ENCODE peak calls at places on chromosome 16, in six cellular contexts. One of them, this sample, is unnamed.

GRCh38 chr16:35011-35775 is 18.2 kb downstream of the POLR3K start:
- DNase-seq in HCT116: no peak
- DNase-seq in fibroblast of lung: no peak
- DNase-seq in OCI-LY7: peak
- DNase-seq in RWPE1: no peak
- DNase-seq in endothelial cell of umbilical vein: no peak
- DNase-seq in this sample: no peak

GRCh38 chr16:11757671-11758545 is 15.3 kb upstream of the TXNDC11 start:
- DNase-seq in HCT116: no peak
- DNase-seq in fibroblast of lung: peak
- DNase-seq in RWPE1: no peak
- DNase-seq in OCI-LY7: no peak
- DNase-seq in endothelial cell of umbilical vein: peak
- DNase-seq in this sample: no peak

GRCh38 chr16:50043358-50043757 is 18.3 kb downstream of the CNEP1R1 start:
- DNase-seq in fibroblast of lung: no peak
- DNase-seq in HCT116: no peak
- DNase-seq in OCI-LY7: no peak
- DNase-seq in RWPE1: no peak
- DNase-seq in endothelial cell of umbilical vein: no peak
- DNase-seq in this sample: no peak

GRCh38 chr16:30473231-30474061 is 904 bp downstream of the ITGAL start:
- DNase-seq in HCT116: no peak
- DNase-seq in OCI-LY7: no peak
- DNase-seq in endothelial cell of umbilical vein: no peak
- DNase-seq in fibroblast of lung: no peak
- DNase-seq in RWPE1: no peak
- DNase-seq in this sample: no peak

GRCh38 chr16:65229191-65229662 is 107.4 kb upstream of the CDH11 start:
- DNase-seq in HCT116: no peak
- DNase-seq in fibroblast of lung: peak
- DNase-seq in endothelial cell of umbilical vein: no peak
- DNase-seq in RWPE1: no peak
- DNase-seq in OCI-LY7: no peak
- DNase-seq in this sample: peak

GRCh38 chr16:48126801-48127644 is 28.8 kb downstream of the ABCC12 start:
- DNase-seq in OCI-LY7: no peak
- DNase-seq in endothelial cell of umbilical vein: peak
- DNase-seq in fibroblast of lung: peak
- DNase-seq in RWPE1: peak
- DNase-seq in HCT116: no peak
- DNase-seq in this sample: peak

GRCh38 chr16:3646348-3646920 is 8.1 kb upstream of the DNASE1 start:
- DNase-seq in fibroblast of lung: no peak
- DNase-seq in RWPE1: peak
- DNase-seq in OCI-LY7: no peak
- DNase-seq in HCT116: peak
- DNase-seq in endothelial cell of umbilical vein: peak
- DNase-seq in this sample: no peak

GRCh38 chr16:67173808-67174705 is 3.7 kb downstream of the NOL3 start:
- DNase-seq in HCT116: no peak
- DNase-seq in RWPE1: peak
- DNase-seq in endothelial cell of umbilical vein: peak
- DNase-seq in fibroblast of lung: peak
- DNase-seq in OCI-LY7: peak
- DNase-seq in this sample: peak

GRCh38 chr16:7755347-7755746 is 422.7 kb downstream of the RBFOX1 start:
- DNase-seq in HCT116: no peak
- DNase-seq in fibroblast of lung: no peak
- DNase-seq in OCI-LY7: no peak
- DNase-seq in endothelial cell of umbilical vein: no peak
- DNase-seq in RWPE1: no peak
- DNase-seq in this sample: no peak

GRCh38 chr16:50208460-50208931 is 55.4 kb downstream of the TENT4B start:
- DNase-seq in RWPE1: peak
- DNase-seq in endothelial cell of umbilical vein: peak
- DNase-seq in HCT116: no peak
- DNase-seq in OCI-LY7: no peak
- DNase-seq in fibroblast of lung: peak
- DNase-seq in this sample: no peak

GRCh38 chr16:48188449-48189102 is 32.8 kb upstream of the ABCC12 start:
- DNase-seq in endothelial cell of umbilical vein: no peak
- DNase-seq in fibroblast of lung: no peak
- DNase-seq in HCT116: no peak
- DNase-seq in OCI-LY7: peak
- DNase-seq in RWPE1: no peak
- DNase-seq in this sample: no peak

GRCh38 chr16:56190903-56191806 is at the start of gene GNAO1:
- DNase-seq in fibroblast of lung: peak
- DNase-seq in OCI-LY7: no peak
- DNase-seq in HCT116: no peak
- DNase-seq in endothelial cell of umbilical vein: peak
- DNase-seq in RWPE1: peak
- DNase-seq in this sample: no peak

GRCh38 chr16:79286646-79287423 is 313.7 kb downstream of the MAF start:
- DNase-seq in HCT116: no peak
- DNase-seq in OCI-LY7: peak
- DNase-seq in fibroblast of lung: no peak
- DNase-seq in RWPE1: no peak
- DNase-seq in endothelial cell of umbilical vein: no peak
- DNase-seq in this sample: no peak

GRCh38 chr16:69823831-69824563 is 61.9 kb downstream of the WWP2 start:
- DNase-seq in RWPE1: no peak
- DNase-seq in HCT116: no peak
- DNase-seq in fibroblast of lung: no peak
- DNase-seq in OCI-LY7: no peak
- DNase-seq in endothelial cell of umbilical vein: peak
- DNase-seq in this sample: no peak

GRCh38 chr16:12231666-12232065 is 255.1 kb downstream of the SNX29 start:
- DNase-seq in OCI-LY7: no peak
- DNase-seq in RWPE1: no peak
- DNase-seq in endothelial cell of umbilical vein: peak
- DNase-seq in HCT116: no peak
- DNase-seq in fibroblast of lung: peak
- DNase-seq in this sample: peak

GRCh38 chr16:1012135-1012534 is 30.6 kb downstream of the SOX8 start:
- DNase-seq in fibroblast of lung: no peak
- DNase-seq in HCT116: no peak
- DNase-seq in endothelial cell of umbilical vein: no peak
- DNase-seq in RWPE1: no peak
- DNase-seq in OCI-LY7: no peak
- DNase-seq in this sample: no peak

GRCh38 chr16:64419832-64420231 is 702.0 kb downstream of the CDH11 start:
- DNase-seq in RWPE1: no peak
- DNase-seq in OCI-LY7: no peak
- DNase-seq in endothelial cell of umbilical vein: no peak
- DNase-seq in fibroblast of lung: no peak
- DNase-seq in HCT116: no peak
- DNase-seq in this sample: no peak

GRCh38 chr16:28623172-28623711 is 13.4 kb upstream of the SULT1A1 start:
- DNase-seq in HCT116: peak
- DNase-seq in RWPE1: peak
- DNase-seq in OCI-LY7: peak
- DNase-seq in endothelial cell of umbilical vein: peak
- DNase-seq in fibroblast of lung: peak
- DNase-seq in this sample: no peak

GRCh38 chr16:86343733-86344585 is 166.4 kb upstream of the FOXF1 start:
- DNase-seq in endothelial cell of umbilical vein: peak
- DNase-seq in fibroblast of lung: peak
- DNase-seq in RWPE1: no peak
- DNase-seq in HCT116: no peak
- DNase-seq in OCI-LY7: no peak
- DNase-seq in this sample: no peak

GRCh38 chr16:70696952-70697600 is 11.2 kb upstream of the MTSS2 start:
- DNase-seq in RWPE1: no peak
- DNase-seq in endothelial cell of umbilical vein: no peak
- DNase-seq in OCI-LY7: no peak
- DNase-seq in fibroblast of lung: no peak
- DNase-seq in HCT116: no peak
- DNase-seq in this sample: no peak

GRCh38 chr16:51592013-51592501 is 441.0 kb upstream of the SALL1 start:
- DNase-seq in HCT116: no peak
- DNase-seq in RWPE1: no peak
- DNase-seq in endothelial cell of umbilical vein: no peak
- DNase-seq in OCI-LY7: no peak
- DNase-seq in fibroblast of lung: no peak
- DNase-seq in this sample: no peak

GRCh38 chr16:86458457-86458777 is 51.9 kb upstream of the FOXF1 start:
- DNase-seq in OCI-LY7: no peak
- DNase-seq in fibroblast of lung: no peak
- DNase-seq in RWPE1: no peak
- DNase-seq in endothelial cell of umbilical vein: no peak
- DNase-seq in HCT116: no peak
- DNase-seq in this sample: no peak

GRCh38 chr16:47377156-47377555 is 83.7 kb downstream of the ITFG1 start:
- DNase-seq in HCT116: no peak
- DNase-seq in endothelial cell of umbilical vein: no peak
- DNase-seq in fibroblast of lung: peak
- DNase-seq in OCI-LY7: no peak
- DNase-seq in RWPE1: peak
- DNase-seq in this sample: no peak

GRCh38 chr16:51224317-51224716 is 73.2 kb upstream of the SALL1 start:
- DNase-seq in endothelial cell of umbilical vein: no peak
- DNase-seq in OCI-LY7: no peak
- DNase-seq in fibroblast of lung: no peak
- DNase-seq in RWPE1: no peak
- DNase-seq in HCT116: no peak
- DNase-seq in this sample: no peak

GRCh38 chr16:54430491-54431030 is 144.0 kb upstream of the IRX3 start:
- DNase-seq in endothelial cell of umbilical vein: no peak
- DNase-seq in OCI-LY7: no peak
- DNase-seq in fibroblast of lung: peak
- DNase-seq in RWPE1: no peak
- DNase-seq in HCT116: no peak
- DNase-seq in this sample: peak

GRCh38 chr16:55271945-55272513 is 52.0 kb upstream of the IRX6 start:
- DNase-seq in HCT116: no peak
- DNase-seq in RWPE1: no peak
- DNase-seq in endothelial cell of umbilical vein: no peak
- DNase-seq in OCI-LY7: no peak
- DNase-seq in fibroblast of lung: no peak
- DNase-seq in this sample: no peak

GRCh38 chr16:27498426-27498825 is 51.3 kb downstream of the GTF3C1 start:
- DNase-seq in endothelial cell of umbilical vein: no peak
- DNase-seq in fibroblast of lung: no peak
- DNase-seq in HCT116: no peak
- DNase-seq in RWPE1: no peak
- DNase-seq in OCI-LY7: no peak
- DNase-seq in this sample: no peak

GRCh38 chr16:80663078-80663477 is 122.3 kb downstream of the DYNLRB2 start:
- DNase-seq in OCI-LY7: peak
- DNase-seq in endothelial cell of umbilical vein: no peak
- DNase-seq in HCT116: no peak
- DNase-seq in fibroblast of lung: no peak
- DNase-seq in RWPE1: no peak
- DNase-seq in this sample: no peak

GRCh38 chr16:26019885-26020284 is 328.1 kb downstream of the HS3ST4 start:
- DNase-seq in fibroblast of lung: no peak
- DNase-seq in HCT116: no peak
- DNase-seq in OCI-LY7: no peak
- DNase-seq in RWPE1: no peak
- DNase-seq in endothelial cell of umbilical vein: no peak
- DNase-seq in this sample: no peak

GRCh38 chr16:64545769-64546168 is 576.1 kb downstream of the CDH11 start:
- DNase-seq in endothelial cell of umbilical vein: no peak
- DNase-seq in RWPE1: peak
- DNase-seq in OCI-LY7: no peak
- DNase-seq in fibroblast of lung: peak
- DNase-seq in HCT116: no peak
- DNase-seq in this sample: no peak

GRCh38 chr16:86052115-86052670 is 153.2 kb downstream of the IRF8 start:
- DNase-seq in fibroblast of lung: no peak
- DNase-seq in HCT116: no peak
- DNase-seq in RWPE1: no peak
- DNase-seq in endothelial cell of umbilical vein: no peak
- DNase-seq in OCI-LY7: no peak
- DNase-seq in this sample: no peak

GRCh38 chr16:20944861-20945390 is 44.4 kb downstream of the LYRM1 start:
- DNase-seq in fibroblast of lung: peak
- DNase-seq in HCT116: no peak
- DNase-seq in OCI-LY7: peak
- DNase-seq in RWPE1: no peak
- DNase-seq in endothelial cell of umbilical vein: peak
- DNase-seq in this sample: no peak
- TF ChIP-seq CTCF in fibroblast of lung: no peak
- TF ChIP-seq CTCF in HCT116: no peak
- TF ChIP-seq CTCF in OCI-LY7: peak
- TF ChIP-seq CTCF in RWPE1: no peak
- TF ChIP-seq CTCF in endothelial cell of umbilical vein: no peak
- TF ChIP-seq CTCF in this sample: no peak

GRCh38 chr16:88455610-88456355 is 2.7 kb downstream of the ZFPM1 start:
- DNase-seq in fibroblast of lung: peak
- DNase-seq in OCI-LY7: peak
- DNase-seq in RWPE1: peak
- DNase-seq in HCT116: peak
- DNase-seq in endothelial cell of umbilical vein: peak
- DNase-seq in this sample: peak
- TF ChIP-seq CTCF in fibroblast of lung: no peak
- TF ChIP-seq CTCF in OCI-LY7: no peak
- TF ChIP-seq CTCF in RWPE1: no peak
- TF ChIP-seq CTCF in HCT116: no peak
- TF ChIP-seq CTCF in endothelial cell of umbilical vein: no peak
- TF ChIP-seq CTCF in this sample: no peak

DNA sequence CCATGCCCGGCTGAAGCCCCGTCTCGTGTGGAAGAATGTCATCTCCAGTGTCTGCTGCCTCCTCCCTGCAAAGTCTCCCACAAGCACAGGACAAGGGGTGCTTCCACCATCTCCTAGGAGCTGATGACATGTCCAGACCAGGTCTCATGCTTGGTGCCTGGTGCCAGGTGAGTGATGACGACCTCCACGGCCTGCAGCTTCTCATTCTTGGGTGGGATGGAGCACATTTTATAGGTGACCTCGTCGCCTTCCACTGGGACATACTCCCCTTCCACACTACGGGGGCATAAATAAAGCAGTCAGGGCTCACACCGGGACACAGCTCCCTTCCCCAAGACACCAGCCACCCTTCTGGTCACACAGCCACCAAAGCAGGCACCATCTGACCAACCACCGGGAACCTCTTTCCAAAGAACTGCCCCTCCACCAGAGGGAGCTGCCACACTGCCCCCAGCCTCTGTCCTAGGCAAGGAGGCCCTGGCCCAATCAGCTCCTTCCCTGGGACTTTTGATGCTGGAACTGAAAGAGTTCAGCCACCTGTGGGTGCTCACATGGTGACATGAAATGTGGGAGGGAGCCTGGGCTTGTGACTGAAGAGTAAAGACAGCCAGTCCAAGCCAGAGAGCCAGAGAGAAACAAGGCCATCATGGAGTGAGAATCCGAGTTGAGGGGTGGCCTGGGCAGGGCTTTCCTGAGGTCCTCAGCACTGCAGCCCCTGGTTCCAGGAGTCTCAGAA is 13.6 kb downstream of the CARHSP1 start:
- DNase-seq in HCT116: no peak
- DNase-seq in endothelial cell of umbilical vein: no peak
- DNase-seq in fibroblast of lung: no peak
- DNase-seq in OCI-LY7: no peak
- DNase-seq in RWPE1: no peak
- DNase-seq in this sample: no peak
- TF ChIP-seq CTCF in HCT116: peak
- TF ChIP-seq CTCF in endothelial cell of umbilical vein: peak
- TF ChIP-seq CTCF in fibroblast of lung: peak
- TF ChIP-seq CTCF in OCI-LY7: peak
- TF ChIP-seq CTCF in RWPE1: no peak
- TF ChIP-seq CTCF in this sample: peak

GRCh38 chr16:5025171-5025632 is 8.5 kb downstream of the NAGPA start:
- DNase-seq in fibroblast of lung: no peak
- DNase-seq in HCT116: no peak
- DNase-seq in RWPE1: no peak
- DNase-seq in endothelial cell of umbilical vein: peak
- DNase-seq in OCI-LY7: peak
- DNase-seq in this sample: no peak
- TF ChIP-seq CTCF in fibroblast of lung: peak
- TF ChIP-seq CTCF in HCT116: peak
- TF ChIP-seq CTCF in RWPE1: no peak
- TF ChIP-seq CTCF in endothelial cell of umbilical vein: no peak
- TF ChIP-seq CTCF in OCI-LY7: peak
- TF ChIP-seq CTCF in this sample: peak

This sample was measured in AG09319.